ENCODE peak calls at places on chromosomes 11 and 22, in six cellular contexts. H, R, P, D, E and X are unnamed samples.

GRCh38 chr11:10588904-10589303 is 20.4 kb upstream of the LYVE1 start:
- DNase-seq in H (no peak), P (no peak), E (no peak), D (no peak), R (no peak), X (no peak)

GRCh38 chr11:26578998-26579635 is 7.1 kb upstream of the MUC15 start:
- DNase-seq in D (no peak), R (no peak), E (peak; percentile 45), P (no peak), H (no peak), X (no peak)

GRCh38 chr11:66686100-66686785 is 8.6 kb upstream of the RBM4B start:
- DNase-seq in H (no peak), D (no peak), P (no peak), R (no peak), E (no peak), X (no peak)

GRCh38 chr11:119904636-119905035 is 175.6 kb upstream of the NECTIN1 start:
- DNase-seq in P (no peak), H (no peak), E (no peak), D (no peak), R (no peak), X (no peak)

GRCh38 chr11:110878513-110878912 is 166.3 kb upstream of the ARHGAP20 start:
- DNase-seq in R (no peak), H (no peak), P (no peak), E (peak; percentile 58), D (no peak), X (no peak)

GRCh38 chr11:99117603-99118002 is 96.9 kb downstream of the CNTN5 start:
- DNase-seq in E (no peak), R (no peak), H (no peak), P (no peak), D (no peak), X (no peak)

GRCh38 chr11:68038718-68039525 is at the start of gene TCIRG1:
- DNase-seq in P (peak; percentile 89), D (peak; percentile 93), R (no peak), E (peak; percentile 78), H (no peak), X (peak; percentile 72)

GRCh38 chr11:75230621-75231020 is 10.0 kb upstream of the TPBGL start:
- DNase-seq in D (no peak), P (no peak), H (no peak), R (no peak), E (no peak), X (no peak)

GRCh38 chr11:122923302-122923701 is 40.7 kb downstream of the JHY start:
- DNase-seq in H (no peak), P (no peak), D (no peak), R (no peak), E (no peak), X (no peak)

GRCh38 chr22:26302726-26303125 is 126.3 kb upstream of the ASPHD2 start:
- DNase-seq in H (no peak), E (no peak), D (no peak), P (no peak), R (no peak), X (no peak)

GRCh38 chr11:102361100-102362021 is 14.3 kb downstream of the BIRC2 start:
- DNase-seq in P (no peak), R (no peak), D (no peak), H (no peak), E (no peak), X (no peak)

GRCh38 chr11:77283101-77283500 is 18.4 kb downstream of the GDPD4 start:
- DNase-seq in P (no peak), H (no peak), R (no peak), D (no peak), E (no peak), X (no peak)

GRCh38 chr11:17601206-17602075 is 54.4 kb downstream of the OTOG start:
- DNase-seq in E (no peak), R (no peak), D (no peak), H (no peak), P (no peak), X (no peak)

GRCh38 chr11:59053387-59053786 is 32.7 kb upstream of the GLYATL1B start:
- DNase-seq in D (peak; percentile 68), R (peak; percentile 7), P (peak; percentile 85), H (peak; percentile 83), E (peak; percentile 53), X (peak; percentile 70)

GRCh38 chr11:1948389-1948788 is 1.3 kb downstream of the MRPL23 start:
- DNase-seq in P (no peak), D (no peak), R (no peak), H (no peak), E (no peak), X (no peak)

GRCh38 chr11:1949302-1949701 is 2.2 kb downstream of the MRPL23 start:
- DNase-seq in P (no peak), D (no peak), E (no peak), R (no peak), H (no peak), X (no peak)

GRCh38 chr11:1952806-1953482 is 5.8 kb downstream of the MRPL23 start:
- DNase-seq in D (no peak), P (no peak), H (no peak), E (no peak), R (no peak), X (no peak)

GRCh38 chr11:1949922-1950321 is 2.8 kb downstream of the MRPL23 start:
- DNase-seq in H (no peak), P (no peak), E (no peak), R (no peak), D (no peak), X (no peak)

DNA sequence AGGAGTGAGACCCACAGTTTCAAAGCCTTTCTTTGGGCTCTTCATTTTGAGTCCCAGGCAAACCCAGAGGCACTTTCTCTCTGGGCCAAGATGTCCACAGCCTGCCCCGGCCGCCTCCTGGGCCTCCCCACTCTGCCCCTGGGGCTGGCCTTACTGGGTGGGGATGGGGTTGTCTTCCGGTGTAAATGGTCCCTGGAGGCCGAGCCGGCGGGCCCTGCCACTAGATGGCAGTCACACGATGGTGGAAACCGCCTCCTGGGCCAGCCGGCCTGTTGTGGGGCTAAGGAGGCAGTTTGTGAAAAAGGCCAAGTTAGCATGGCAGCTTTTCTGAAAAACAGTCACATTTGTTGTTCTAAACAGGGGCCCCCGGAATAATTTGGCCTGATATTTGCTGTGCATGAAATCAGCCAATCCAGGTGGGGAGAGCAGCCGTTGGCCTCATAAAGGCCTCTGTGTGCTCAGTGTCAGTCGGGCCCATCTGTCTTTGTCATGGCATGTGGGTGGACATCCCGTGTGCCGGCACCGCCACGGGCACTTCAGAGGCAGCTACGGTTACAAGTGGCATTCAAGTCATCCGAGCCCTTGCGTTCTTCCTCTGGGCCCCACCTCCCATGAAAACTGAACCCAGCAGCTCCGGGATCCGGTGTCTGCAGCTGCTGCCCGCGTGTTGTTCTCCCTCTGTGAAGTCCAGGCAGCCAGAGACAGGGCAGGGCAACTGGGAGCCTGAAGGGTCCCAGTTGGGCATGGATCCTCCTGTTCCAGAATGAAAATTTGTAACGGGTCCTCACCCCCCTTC is 6.6 kb downstream of the MRPL23 start:
- DNase-seq in R (no peak), D (no peak), P (peak; percentile 24), H (no peak), E (no peak), X (no peak)
- TF ChIP-seq CTCF in R (no peak), D (no peak), P (peak; percentile 39), H (no peak), E (no peak), X (no peak)

GRCh38 chr11:2298795-2299747 is 2.6 kb downstream of the C11orf21 start:
- DNase-seq in R (no peak), D (no peak), H (peak; percentile 35), E (no peak), P (peak; percentile 21), X (peak; percentile 49)
- TF ChIP-seq CTCF in R (peak; percentile 24), D (no peak), H (no peak), E (peak; percentile 11), P (no peak), X (no peak)

GRCh38 chr11:134098566-134099184 is 29.8 kb downstream of the JAM3 start:
- DNase-seq in E (no peak), R (no peak), H (no peak), D (no peak), P (no peak), X (no peak)
- TF ChIP-seq CTCF in E (no peak), R (peak; percentile 13), H (no peak), D (no peak), P (no peak), X (no peak)

GRCh38 chr22:37781434-37782059 is 26.2 kb upstream of the GCAT start:
- DNase-seq in P (peak; percentile 64), D (no peak), E (no peak), R (no peak), H (no peak), X (no peak)
- TF ChIP-seq CTCF in P (peak; percentile 30), D (no peak), E (peak; percentile 32), R (peak; percentile 50), H (no peak), X (no peak)

GRCh38 chr11:63890368-63890767 is 26.6 kb downstream of the RCOR2 start:
- DNase-seq in H (no peak), P (no peak), R (no peak), D (no peak), E (no peak), X (no peak)

GRCh38 chr11:63889344-63889743 is 27.6 kb downstream of the RCOR2 start:
- DNase-seq in R (no peak), E (no peak), D (no peak), H (no peak), P (no peak), X (no peak)

GRCh38 chr11:63887600-63887999 is 29.4 kb downstream of the RCOR2 start:
- DNase-seq in D (no peak), H (no peak), R (no peak), P (no peak), E (no peak), X (no peak)

GRCh38 chr11:63892233-63892632 is 24.7 kb downstream of the RCOR2 start:
- DNase-seq in E (peak; percentile 52), P (no peak), R (no peak), D (no peak), H (no peak), X (no peak)

GRCh38 chr11:63888170-63889086 is 28.5 kb downstream of the RCOR2 start:
- DNase-seq in H (no peak), P (peak; percentile 80), R (no peak), E (peak; percentile 38), D (peak; percentile 81), X (peak; percentile 40)
- TF ChIP-seq CTCF in H (no peak), P (no peak), R (no peak), E (no peak), D (no peak), X (no peak)

GRCh38 chr11:65524747-65525658 is at the start of gene SCYL1:
- DNase-seq in E (peak; percentile 87), R (peak; percentile 39), D (peak; percentile 86), H (peak; percentile 83), P (peak; percentile 85), X (peak; percentile 85)
- TF ChIP-seq CTCF in E (no peak), R (no peak), D (no peak), H (no peak), P (no peak), X (no peak)

GRCh38 chr11:72039108-72039850 is 40.6 kb downstream of the IL18BP start:
- DNase-seq in R (no peak), D (peak; percentile 63), P (no peak), E (peak; percentile 81), H (no peak), X (no peak)

GRCh38 chr11:72041364-72042058 is 38.8 kb downstream of the NUMA1 start:
- DNase-seq in H (peak; percentile 53), E (peak; percentile 78), D (peak; percentile 82), P (peak; percentile 85), R (peak; percentile 60), X (peak; percentile 46)

GRCh38 chr11:72042059-72042425 is 38.3 kb downstream of the NUMA1 start:
- DNase-seq in H (no peak), P (no peak), E (no peak), R (no peak), D (no peak), X (no peak)

GRCh38 chr11:72038491-72038890 is 39.8 kb downstream of the IL18BP start:
- DNase-seq in E (peak; percentile 89), P (peak; percentile 72), R (peak; percentile 46), D (no peak), H (no peak), X (no peak)

GRCh38 chr11:72040497-72041363 is 39.6 kb downstream of the NUMA1 start:
- DNase-seq in H (peak; percentile 82), E (peak; percentile 98), D (peak; percentile 97), P (peak; percentile 97), R (peak; percentile 83), X (peak; percentile 72)
- TF ChIP-seq CTCF in H (no peak), E (no peak), D (no peak), P (no peak), R (no peak), X (no peak)